ENCODE peak calls at places on chromosomes 11 and 22, in four cellular contexts. R, X, A and I are unnamed samples.
A peak's percentile ranks its signal among the peaks of the same experiment; 100 is the strongest.

GRCh38 chr11:1628506-1629325 is 859 bp upstream of the KRTAP5-5 start:
- DNase-seq in X (peak; percentile 91), A (peak; percentile 61), R (no peak), I (no peak)

GRCh38 chr11:86934933-86935579 is 20.1 kb downstream of the FZD4 start:
- DNase-seq in A (no peak), R (no peak), X (no peak), I (no peak)

GRCh38 chr22:32353292-32353691 is 4.4 kb upstream of the RFPL3 start:
- DNase-seq in A (no peak), R (no peak), X (no peak), I (no peak)

GRCh38 chr11:47111318-47111804 is 65.3 kb downstream of the ARFGAP2 start:
- DNase-seq in A (no peak), X (no peak), R (no peak), I (no peak)

GRCh38 chr11:126720539-126721235 is 279.9 kb downstream of the KIRREL3 start:
- DNase-seq in X (no peak), A (no peak), R (no peak), I (no peak)

GRCh38 chr11:111376453-111376871 is 2.6 kb downstream of the POU2AF1 start:
- DNase-seq in A (no peak), X (no peak), R (no peak), I (no peak)

GRCh38 chr11:35994421-35994820 is 50.6 kb downstream of the LDLRAD3 start:
- DNase-seq in A (no peak), X (no peak), R (no peak), I (no peak)

GRCh38 chr22:25658641-25659040 is 83.3 kb upstream of the MYO18B start:
- DNase-seq in X (no peak), R (no peak), A (no peak), I (no peak)

GRCh38 chr22:45125198-45125597 is 38.5 kb upstream of the NUP50 start:
- DNase-seq in A (no peak), R (no peak), X (no peak), I (no peak)

GRCh38 chr22:40533712-40534378 is 102.7 kb downstream of the MRTFA start:
- DNase-seq in A (no peak), X (no peak), R (no peak), I (no peak)

GRCh38 chr11:28400236-28401100 is 292.3 kb downstream of the METTL15 start:
- DNase-seq in R (no peak), A (no peak), X (no peak), I (no peak)

GRCh38 chr11:116499396-116500001 is 273.3 kb downstream of the BUD13 start:
- DNase-seq in R (peak; percentile 75), A (no peak), X (peak; percentile 87), I (peak; percentile 85)

GRCh38 chr11:101974771-101975170 is 58.4 kb upstream of the ANGPTL5 start:
- DNase-seq in X (no peak), R (no peak), A (no peak), I (no peak)

GRCh38 chr11:101974255-101974654 is 57.9 kb upstream of the ANGPTL5 start:
- DNase-seq in R (no peak), A (no peak), X (no peak), I (no peak)

GRCh38 chr11:101975734-101976133 is 59.4 kb upstream of the ANGPTL5 start:
- DNase-seq in X (no peak), A (no peak), R (no peak), I (no peak)
- TF ChIP-seq CTCF in X (no peak), A (no peak), R (no peak), I (no peak)

GRCh38 chr11:114025329-114025907 is 34.1 kb upstream of the ZBTB16 start:
- DNase-seq in R (no peak), X (no peak), A (no peak), I (no peak)

GRCh38 chr11:114027941-114028340 is 31.6 kb upstream of the ZBTB16 start:
- DNase-seq in R (no peak), X (no peak), A (no peak), I (no peak)

GRCh38 chr11:114031599-114032320 is 27.8 kb upstream of the ZBTB16 start:
- DNase-seq in X (no peak), A (no peak), R (no peak), I (no peak)

GRCh38 chr11:114027396-114027795 is 32.1 kb upstream of the ZBTB16 start:
- DNase-seq in X (no peak), R (no peak), A (no peak), I (no peak)

GRCh38 chr11:114026355-114026754 is 33.2 kb upstream of the ZBTB16 start:
- DNase-seq in R (no peak), X (no peak), A (no peak), I (no peak)
- TF ChIP-seq CTCF in R (no peak), X (no peak), A (no peak), I (peak; percentile 44)

GRCh38 chr11:11587122-11587521 is 34.7 kb downstream of the GALNT18 start:
- DNase-seq in A (no peak), X (no peak), R (peak; percentile 22), I (no peak)
- TF ChIP-seq CTCF in A (no peak), X (no peak), R (no peak), I (no peak)

DNA sequence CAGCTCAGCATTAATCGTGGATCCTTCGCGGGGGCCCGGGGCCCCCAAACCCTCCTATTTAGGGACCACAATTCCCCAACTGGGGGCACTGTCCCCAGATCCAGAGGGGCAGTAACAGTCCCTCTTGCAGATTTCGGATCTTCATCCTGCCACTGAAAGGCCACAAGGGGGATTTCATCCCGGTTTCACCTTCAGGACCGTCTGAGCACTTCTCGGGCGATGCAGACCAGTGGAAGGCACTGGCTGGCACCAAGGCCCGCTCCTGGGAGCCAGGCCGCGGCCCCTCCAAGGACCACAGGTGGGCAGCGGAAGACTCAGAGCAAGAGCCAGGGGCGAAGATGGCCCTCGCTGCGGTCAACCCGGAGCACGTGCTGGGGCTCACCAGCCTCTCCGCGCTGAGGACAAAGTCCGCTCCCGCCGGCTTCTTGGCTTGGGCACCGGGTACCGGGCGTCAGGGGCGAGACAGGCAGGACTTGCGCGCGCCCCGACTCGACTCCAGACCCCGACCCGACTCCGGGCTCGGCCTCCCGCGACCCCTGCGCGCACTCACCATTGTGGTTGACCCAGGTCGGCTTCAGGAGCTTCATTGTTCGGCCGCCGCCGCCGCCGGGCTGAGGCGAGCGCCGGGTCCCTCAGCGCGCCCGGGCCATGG is 517 bp downstream of the HIRA start:
- DNase-seq in X (peak; percentile 87), A (peak; percentile 49), R (peak; percentile 37), I (peak; percentile 73)
- TF ChIP-seq CTCF in X (no peak), A (no peak), R (no peak), I (peak; percentile 51)

DNA sequence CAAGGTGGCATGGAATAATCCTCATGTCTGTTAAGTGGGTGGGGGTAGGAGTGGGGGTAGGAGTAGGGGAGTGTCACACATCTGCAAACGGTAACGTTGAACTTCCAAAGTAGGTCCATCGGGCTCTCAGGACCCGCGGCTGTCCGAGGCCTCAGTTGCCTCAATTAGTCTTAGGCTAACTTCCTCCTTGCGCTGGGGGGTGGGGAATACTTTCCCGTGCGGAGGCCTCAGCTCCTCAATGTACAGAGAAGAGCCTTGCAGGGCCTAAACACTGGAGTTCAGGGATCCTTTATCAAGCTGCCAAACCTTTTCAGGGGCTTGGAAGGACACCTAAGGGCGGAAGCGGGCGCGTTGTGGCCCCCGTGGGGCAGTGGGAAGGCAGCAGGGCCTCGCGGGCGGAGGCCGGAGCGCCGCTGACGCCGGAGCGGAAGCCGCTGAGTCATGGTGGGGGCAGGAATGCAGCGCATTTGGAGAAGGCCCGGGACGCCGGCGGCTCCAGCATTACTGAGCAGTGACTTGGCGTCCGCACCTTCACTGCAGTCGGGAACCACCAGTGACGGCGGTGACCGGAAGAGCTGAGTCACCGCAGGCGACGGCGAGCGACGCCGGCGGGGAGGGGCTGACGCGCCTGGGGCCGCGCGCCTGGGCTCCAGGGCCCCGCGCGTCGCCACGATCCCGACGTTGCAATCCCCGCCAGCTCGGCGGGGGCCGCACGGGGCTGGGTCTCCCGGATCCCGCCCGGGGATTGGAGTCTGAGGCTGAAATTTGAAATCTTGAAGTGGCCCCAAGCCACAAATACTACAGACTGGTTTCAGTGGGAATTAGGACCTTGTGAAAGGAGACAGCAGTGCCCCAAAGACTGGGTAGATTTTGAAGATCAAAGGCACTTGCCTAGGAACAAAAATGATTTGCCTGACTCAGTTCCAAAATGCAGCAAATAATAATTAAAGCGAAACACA is 20.2 kb upstream of the IPO7 start:
- DNase-seq in A (peak; percentile 83), X (peak; percentile 99), R (peak; percentile 96), I (peak; percentile 89)
- TF ChIP-seq CTCF in A (no peak), X (no peak), R (no peak), I (no peak)

GRCh38 chr11:299951-300735 is 817 bp upstream of the IFITM5 start:
- DNase-seq in X (no peak), A (no peak), R (no peak), I (no peak)
- TF ChIP-seq CTCF in X (no peak), A (no peak), R (no peak), I (peak; percentile 26)

GRCh38 chr11:95788921-95789505 is 569 bp downstream of the FAM76B start:
- DNase-seq in X (no peak), A (no peak), R (peak; percentile 29), I (peak; percentile 72)
- TF ChIP-seq CTCF in X (no peak), A (no peak), R (no peak), I (peak; percentile 68)